ENCODE peak calls at places on chromosomes 7 and 10, in six cellular contexts. One of them, this sample, is unnamed.
A peak's percentile ranks its signal among the peaks of the same experiment; 100 is the strongest.

GRCh38 chr7:134852626-134853025 is 73.2 kb downstream of the CALD1 start:
- DNase-seq in mammary epithelial cell: no peak
- DNase-seq in AML-193: no peak
- DNase-seq in T-helper 9 cell: no peak
- DNase-seq in NCI-H460: no peak
- DNase-seq in stimulated activated CD4-positive, alpha-beta T cell treated with anti-CD3 and anti-CD28 coated beads, Interleukin-4, amount 100 ng/mL, for 48 hours: no peak
- DNase-seq in this sample: no peak

GRCh38 chr10:66928000-66928770 is 2.3 kb downstream of the LRRTM3 start:
- DNase-seq in mammary epithelial cell: no peak
- DNase-seq in AML-193: no peak
- DNase-seq in T-helper 9 cell: no peak
- DNase-seq in NCI-H460: no peak
- DNase-seq in stimulated activated CD4-positive, alpha-beta T cell treated with anti-CD3 and anti-CD28 coated beads, Interleukin-4, amount 100 ng/mL, for 48 hours: no peak
- DNase-seq in this sample: no peak

GRCh38 chr7:36232555-36232954 is 79.5 kb downstream of the EEPD1 start:
- DNase-seq in mammary epithelial cell: no peak
- DNase-seq in AML-193: no peak
- DNase-seq in T-helper 9 cell: no peak
- DNase-seq in NCI-H460: no peak
- DNase-seq in stimulated activated CD4-positive, alpha-beta T cell treated with anti-CD3 and anti-CD28 coated beads, Interleukin-4, amount 100 ng/mL, for 48 hours: no peak
- DNase-seq in this sample: no peak

GRCh38 chr7:95669513-95669912 is 73.2 kb upstream of the PDK4 start:
- DNase-seq in mammary epithelial cell: no peak
- DNase-seq in AML-193: no peak
- DNase-seq in T-helper 9 cell: no peak
- DNase-seq in NCI-H460: no peak
- DNase-seq in stimulated activated CD4-positive, alpha-beta T cell treated with anti-CD3 and anti-CD28 coated beads, Interleukin-4, amount 100 ng/mL, for 48 hours: no peak
- DNase-seq in this sample: no peak

GRCh38 chr7:75740846-75741497 is 2.2 kb upstream of the HIP1 start:
- DNase-seq in mammary epithelial cell: no peak
- DNase-seq in AML-193: peak; percentile 60
- DNase-seq in T-helper 9 cell: no peak
- DNase-seq in NCI-H460: no peak
- DNase-seq in stimulated activated CD4-positive, alpha-beta T cell treated with anti-CD3 and anti-CD28 coated beads, Interleukin-4, amount 100 ng/mL, for 48 hours: no peak
- DNase-seq in this sample: no peak

GRCh38 chr10:36531621-36532020 is 593.8 kb upstream of the ANKRD30A start:
- DNase-seq in mammary epithelial cell: peak; percentile 71
- DNase-seq in AML-193: no peak
- DNase-seq in T-helper 9 cell: no peak
- DNase-seq in NCI-H460: no peak
- DNase-seq in stimulated activated CD4-positive, alpha-beta T cell treated with anti-CD3 and anti-CD28 coated beads, Interleukin-4, amount 100 ng/mL, for 48 hours: no peak
- DNase-seq in this sample: no peak

GRCh38 chr7:82382276-82382675 is 61.3 kb downstream of the CACNA2D1 start:
- DNase-seq in mammary epithelial cell: peak; percentile 16
- DNase-seq in AML-193: no peak
- DNase-seq in T-helper 9 cell: no peak
- DNase-seq in NCI-H460: no peak
- DNase-seq in stimulated activated CD4-positive, alpha-beta T cell treated with anti-CD3 and anti-CD28 coated beads, Interleukin-4, amount 100 ng/mL, for 48 hours: no peak
- DNase-seq in this sample: no peak

GRCh38 chr7:100465702-100466311 is 1.7 kb upstream of the SPACDR start:
- DNase-seq in mammary epithelial cell: no peak
- DNase-seq in AML-193: no peak
- DNase-seq in T-helper 9 cell: no peak
- DNase-seq in NCI-H460: peak; percentile 59
- DNase-seq in stimulated activated CD4-positive, alpha-beta T cell treated with anti-CD3 and anti-CD28 coated beads, Interleukin-4, amount 100 ng/mL, for 48 hours: no peak
- DNase-seq in this sample: no peak

GRCh38 chr7:5638994-5639393 is 142.5 kb downstream of the RNF216 start:
- DNase-seq in mammary epithelial cell: no peak
- DNase-seq in AML-193: no peak
- DNase-seq in T-helper 9 cell: no peak
- DNase-seq in NCI-H460: no peak
- DNase-seq in stimulated activated CD4-positive, alpha-beta T cell treated with anti-CD3 and anti-CD28 coated beads, Interleukin-4, amount 100 ng/mL, for 48 hours: no peak
- DNase-seq in this sample: no peak

GRCh38 chr10:26801831-26802230 is 58.9 kb downstream of the ABI1 start:
- DNase-seq in mammary epithelial cell: no peak
- DNase-seq in AML-193: no peak
- DNase-seq in T-helper 9 cell: no peak
- DNase-seq in NCI-H460: no peak
- DNase-seq in stimulated activated CD4-positive, alpha-beta T cell treated with anti-CD3 and anti-CD28 coated beads, Interleukin-4, amount 100 ng/mL, for 48 hours: no peak
- DNase-seq in this sample: no peak